ENCODE peak calls at places on chromosomes 6 and 20, in six cellular contexts. U is HepG2, T is right lobe of liver, I is Peyer's patch, E is gastrocnemius medialis, P is endothelial cell of umbilical vein. D is an unnamed sample.

GRCh38 chr6:119308048-119308570 is 41.5 kb downstream of the MAN1A1 start:
- DNase-seq in U (peak; percentile 83), T (peak; percentile 61), I (no peak), E (no peak), P (peak; percentile 54), D (no peak)

GRCh38 chr6:84867521-84867920 is 103.1 kb upstream of the TBX18 start:
- DNase-seq in U (no peak), T (no peak), I (no peak), E (no peak), P (no peak), D (no peak)

GRCh38 chr6:124823240-124824105 is 138.8 kb upstream of the RNF217 start:
- DNase-seq in U (peak; percentile 3), T (no peak), I (no peak), E (no peak), P (no peak), D (no peak)

GRCh38 chr20:57439432-57439831 is 48.2 kb downstream of the RBM38 start:
- DNase-seq in U (no peak), T (peak; percentile 99), I (no peak), E (peak; percentile 88), P (no peak), D (peak; percentile 56)

GRCh38 chr6:100232791-100233573 is 231.7 kb downstream of the SIM1 start:
- DNase-seq in U (no peak), T (no peak), I (no peak), E (no peak), P (no peak), D (no peak)

GRCh38 chr6:117272886-117273285 is 7.5 kb downstream of the VGLL2 start:
- DNase-seq in U (no peak), T (no peak), I (no peak), E (no peak), P (no peak), D (no peak)

GRCh38 chr6:13365320-13365719 is 37.0 kb upstream of the TBC1D7 start:
- DNase-seq in U (no peak), T (no peak), I (no peak), E (no peak), P (no peak), D (no peak)

GRCh38 chr6:169529931-169530761 is 171.7 kb downstream of the WDR27 start:
- DNase-seq in U (no peak), T (peak; percentile 86), I (no peak), E (peak; percentile 17), P (no peak), D (peak; percentile 22)

GRCh38 chr6:107843400-107843799 is 19.3 kb upstream of the SCML4 start:
- DNase-seq in U (no peak), T (no peak), I (no peak), E (no peak), P (no peak), D (no peak)

GRCh38 chr6:155328074-155328538 is 13.8 kb upstream of the TFB1M start:
- DNase-seq in U (no peak), T (no peak), I (no peak), E (no peak), P (no peak), D (no peak)

GRCh38 chr20:32582659-32583580 is 2.2 kb downstream of the NOL4L start:
- DNase-seq in U (no peak), T (no peak), I (no peak), E (no peak), P (no peak), D (peak; percentile 37)

GRCh38 chr6:96841241-96841824 is 4.1 kb upstream of the GPR63 start:
- DNase-seq in U (no peak), T (no peak), I (no peak), E (no peak), P (no peak), D (no peak)

GRCh38 chr20:50919567-50919966 is 11.7 kb downstream of the ADNP start:
- DNase-seq in U (no peak), T (no peak), I (no peak), E (peak; percentile 37), P (no peak), D (no peak)

GRCh38 chr20:53692465-53693067 is 98.9 kb upstream of the ZNF217 start:
- DNase-seq in U (no peak), T (no peak), I (no peak), E (no peak), P (peak; percentile 35), D (no peak)

GRCh38 chr6:153442096-153442495 is 311.0 kb upstream of the RGS17 start:
- DNase-seq in U (no peak), T (no peak), I (no peak), E (no peak), P (no peak), D (no peak)

GRCh38 chr20:4688342-4688741 is 33.4 kb upstream of the PRND start:
- DNase-seq in U (no peak), T (no peak), I (no peak), E (no peak), P (no peak), D (no peak)

GRCh38 chr20:41286240-41286851 is 31.2 kb downstream of the ZHX3 start:
- DNase-seq in U (no peak), T (no peak), I (no peak), E (no peak), P (no peak), D (no peak)

GRCh38 chr20:46127396-46128010 is 9.4 kb downstream of the CD40 start:
- DNase-seq in U (no peak), T (no peak), I (peak; percentile 4), E (no peak), P (no peak), D (no peak)

GRCh38 chr20:58546756-58547526 is 31.7 kb upstream of the APCDD1L start:
- DNase-seq in U (no peak), T (no peak), I (no peak), E (no peak), P (no peak), D (peak; percentile 6)

GRCh38 chr6:163346529-163346961 is 68.0 kb upstream of the QKI start:
- DNase-seq in U (no peak), T (no peak), I (no peak), E (no peak), P (no peak), D (no peak)

GRCh38 chr6:24991748-24992467 is 56.1 kb upstream of the RIPOR2 start:
- DNase-seq in U (peak; percentile 62), T (no peak), I (no peak), E (peak; percentile 33), P (peak; percentile 28), D (peak; percentile 45)

GRCh38 chr6:10610289-10610688 is 84.1 kb downstream of the C6orf52 start:
- DNase-seq in U (no peak), T (no peak), I (no peak), E (peak; percentile 13), P (no peak), D (no peak)

GRCh38 chr6:163098827-163099469 is 315.6 kb upstream of the QKI start:
- DNase-seq in U (no peak), T (no peak), I (no peak), E (no peak), P (no peak), D (no peak)

GRCh38 chr20:31913431-31914157 is 38.3 kb downstream of the PDRG1 start:
- DNase-seq in U (no peak), T (no peak), I (no peak), E (no peak), P (no peak), D (no peak)

GRCh38 chr6:44219053-44219814 is 2.5 kb downstream of the MYMX start:
- DNase-seq in U (peak; percentile 80), T (peak; percentile 83), I (peak; percentile 78), E (peak; percentile 67), P (peak; percentile 87), D (peak; percentile 82)
- TF ChIP-seq POLR2A in U (no peak), T (peak; percentile 61), I (peak; percentile 27), E (peak; percentile 81), P (peak; percentile 58), D (no peak)

GRCh38 chr6:147382945-147383554 is 125.4 kb upstream of the SAMD5 start:
- DNase-seq in U (peak; percentile 30), T (no peak), I (no peak), E (no peak), P (peak; percentile 44), D (no peak)
- H3K4me3 ChIP-seq in U (no peak overlapping the region), T (no peak overlapping the region), I (no peak overlapping the region), E (no peak overlapping the region), P (no peak overlapping the region), D (no peak overlapping the region)

GRCh38 chr6:44237813-44238433 is 9.0 kb upstream of the HSP90AB1 start:
- DNase-seq in U (peak; percentile 51), T (peak; percentile 85), I (peak; percentile 88), E (peak; percentile 83), P (peak; percentile 67), D (peak; percentile 85)
- TF ChIP-seq POLR2A in U (no peak), T (no peak), I (no peak), E (peak; percentile 61), P (peak; percentile 13), D (no peak)

DNA sequence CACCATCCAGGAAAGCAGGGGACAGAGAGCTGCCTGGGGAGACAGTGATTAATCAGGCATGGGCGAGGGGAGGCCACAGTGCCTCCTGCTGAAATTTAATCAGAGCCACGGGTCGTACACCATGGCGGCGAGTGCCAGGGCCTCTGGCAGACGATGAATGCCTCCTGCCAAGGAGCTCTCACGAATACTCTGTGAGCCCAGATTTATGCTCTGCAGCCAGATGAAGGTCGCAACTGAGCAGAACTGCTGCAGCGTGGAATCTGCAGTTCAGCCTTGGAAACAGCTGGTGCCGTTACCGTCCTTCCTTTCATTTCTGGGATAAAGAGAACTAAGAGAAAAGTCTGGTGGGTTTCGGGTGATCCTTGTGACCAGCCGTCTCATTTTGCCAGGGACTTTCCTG is 85.6 kb downstream of the BFSP1 start:
- DNase-seq in U (no peak), T (no peak), I (no peak), E (no peak), P (no peak), D (no peak)
- H3K4me3 ChIP-seq in U (no peak overlapping the region), T (no peak overlapping the region), I (no peak overlapping the region), E (no peak overlapping the region), P (no peak overlapping the region), D (no peak overlapping the region)

GRCh38 chr6:53651764-53652401 is 13.7 kb downstream of the KLHL31 start:
- DNase-seq in U (peak; percentile 86), T (peak; percentile 93), I (peak; percentile 93), E (peak; percentile 85), P (peak; percentile 64), D (peak; percentile 84)
- TF ChIP-seq POLR2A in U (peak; percentile 88), T (peak; percentile 77), I (no peak), E (peak; percentile 57), P (no peak), D (no peak)

GRCh38 chr6:30940361-30941001 is at the start of gene MUCL3:
- DNase-seq in U (no peak), T (no peak), I (no peak), E (no peak), P (no peak), D (no peak)

GRCh38 chr6:30935018-30935417 is 3.0 kb upstream of the SFTA2 start:
- DNase-seq in U (no peak), T (no peak), I (no peak), E (no peak), P (no peak), D (no peak)

GRCh38 chr6:30938730-30939129 is 2.0 kb upstream of the MUCL3 start:
- DNase-seq in U (no peak), T (no peak), I (no peak), E (no peak), P (no peak), D (no peak)

GRCh38 chr6:30939473-30939872 is 1.3 kb upstream of the MUCL3 start:
- DNase-seq in U (no peak), T (no peak), I (no peak), E (no peak), P (no peak), D (no peak)

DNA sequence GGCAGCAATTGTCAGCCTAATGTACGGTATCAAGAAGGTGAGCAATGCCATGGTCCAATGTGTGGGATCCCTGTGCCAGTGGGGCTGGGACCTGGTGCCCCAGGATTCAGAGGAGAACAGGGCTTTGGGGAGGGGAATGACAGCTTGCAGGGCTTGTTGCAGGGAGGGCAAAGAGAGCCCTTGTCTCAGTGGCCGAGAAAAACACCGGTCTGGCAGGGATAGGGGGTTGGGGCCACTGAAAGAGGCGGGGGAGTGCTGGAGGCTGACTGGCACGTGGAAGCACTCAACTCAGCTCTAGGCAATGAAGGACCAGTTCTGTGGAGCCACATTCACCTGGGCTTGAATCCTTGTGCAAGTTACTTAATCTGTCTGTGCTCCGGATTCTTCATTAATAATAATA is 3.5 kb upstream of the MUCL3 start:
- DNase-seq in U (no peak), T (no peak), I (no peak), E (no peak), P (no peak), D (no peak)
- H3K4me3 ChIP-seq in U (no peak overlapping the region), T (no peak overlapping the region), I (no peak overlapping the region), E (no peak overlapping the region), P (no peak overlapping the region), D (no peak overlapping the region)

D was measured in testis.